ENCODE peak calls at places on chromosomes 6 and 20, in eight cellular contexts. X is tibial nerve, N is K562, J is stomach, M is H1, Q is A549, H is ovary, Y is transverse colon. W is an unnamed sample.

GRCh38 chr20:32971703-32972161 is 32.5 kb downstream of the SUN5 start:
- DNase-seq in X (no peak), N (no peak), J (no peak), M (no peak), Q (no peak), H (no peak), Y (no peak), W (no peak)

GRCh38 chr20:51012357-51012756 is 10.6 kb downstream of the KCNG1 start:
- DNase-seq in X (no peak), N (no peak), J (no peak), M (no peak), Q (no peak), H (no peak), Y (no peak), W (no peak)

GRCh38 chr6:27871919-27872633 is 40.1 kb downstream of the OR2B2 start:
- DNase-seq in X (peak; percentile 81), N (no peak), J (peak; percentile 85), M (no peak), Q (peak; percentile 59), H (peak; percentile 29), Y (peak; percentile 84), W (peak; percentile 79)

GRCh38 chr20:41258489-41258888 is 59.0 kb downstream of the ZHX3 start:
- DNase-seq in X (no peak), N (no peak), J (no peak), M (no peak), Q (no peak), H (no peak), Y (no peak), W (no peak)

GRCh38 chr20:60057123-60057865 is 99.1 kb downstream of the CDH26 start:
- DNase-seq in X (peak; percentile 65), N (peak; percentile 67), J (peak; percentile 52), M (peak; percentile 44), Q (peak; percentile 68), H (peak; percentile 28), Y (peak; percentile 52), W (peak; percentile 77)

GRCh38 chr20:25062841-25063240 is 4.9 kb upstream of the ACSS1 start:
- DNase-seq in X (no peak), N (no peak), J (no peak), M (no peak), Q (no peak), H (no peak), Y (no peak), W (no peak)

GRCh38 chr6:11006060-11006459 is 38.0 kb downstream of the ELOVL2 start:
- DNase-seq in X (no peak), N (no peak), J (no peak), M (no peak), Q (no peak), H (no peak), Y (no peak), W (no peak)

GRCh38 chr6:159899994-159900745 is 9.4 kb downstream of the MAS1 start:
- DNase-seq in X (no peak), N (no peak), J (no peak), M (no peak), Q (peak; percentile 38), H (no peak), Y (no peak), W (no peak)

GRCh38 chr6:27141472-27142015 is 106.0 kb upstream of the PRSS16 start:
- DNase-seq in X (no peak), N (peak; percentile 55), J (no peak), M (no peak), Q (no peak), H (no peak), Y (no peak), W (no peak)

GRCh38 chr6:75368151-75368779 is 83.7 kb upstream of the TMEM30A start:
- DNase-seq in X (no peak), N (peak; percentile 43), J (peak; percentile 36), M (no peak), Q (peak; percentile 55), H (no peak), Y (peak; percentile 15), W (peak; percentile 76)

GRCh38 chr6:40845588-40845987 is 193.4 kb downstream of the UNC5CL start:
- DNase-seq in X (peak; percentile 10), N (peak; percentile 66), J (peak; percentile 53), M (peak; percentile 25), Q (peak; percentile 15), H (peak; percentile 12), Y (peak; percentile 12), W (no peak)

GRCh38 chr6:41204156-41204555 is 3.2 kb upstream of the TREML2 start:
- DNase-seq in X (no peak), N (no peak), J (no peak), M (no peak), Q (no peak), H (no peak), Y (no peak), W (no peak)

GRCh38 chr6:112308476-112308875 is 38.7 kb upstream of the RFPL4B start:
- DNase-seq in X (peak; percentile 56), N (no peak), J (no peak), M (no peak), Q (no peak), H (no peak), Y (no peak), W (no peak)

GRCh38 chr6:37399131-37399530 is 33.9 kb upstream of the CMTR1 start:
- DNase-seq in X (no peak), N (no peak), J (no peak), M (no peak), Q (no peak), H (no peak), Y (no peak), W (no peak)

DNA sequence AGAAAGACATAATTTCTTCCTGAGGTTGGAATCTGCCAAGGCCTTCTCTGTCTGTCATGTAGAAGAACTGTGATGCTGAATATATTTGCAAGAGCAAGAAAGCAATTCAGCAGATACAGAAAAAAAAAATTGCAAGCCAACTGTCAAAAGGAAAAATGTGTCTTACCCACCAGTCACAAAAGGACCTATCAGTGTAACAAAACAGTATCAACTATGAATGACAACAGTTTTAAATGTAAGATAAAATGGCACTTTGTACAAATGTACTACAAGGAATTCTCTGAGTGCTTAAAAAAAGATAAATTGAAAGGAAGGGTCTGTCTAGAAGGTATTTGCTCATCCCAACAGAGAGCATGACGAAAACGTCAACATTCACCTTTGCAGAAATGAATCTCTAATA is 185.3 kb upstream of the TFAP2D start:
- DNase-seq in X (no peak), N (no peak), J (no peak), M (no peak), Q (no peak), H (no peak), Y (no peak), W (no peak)
- TF ChIP-seq EP300 in X (no peak), N (no peak), J (no peak), M (no peak), Q (no peak), H (no peak), Y (no peak), W (no peak)

GRCh38 chr6:43231735-43232450 is 2.6 kb upstream of the DNPH1 start:
- DNase-seq in X (no peak), N (no peak), J (no peak), M (no peak), Q (no peak), H (no peak), Y (no peak), W (no peak)

GRCh38 chr6:43226192-43226851 is 3.0 kb downstream of the DNPH1 start:
- DNase-seq in X (no peak), N (peak; percentile 66), J (no peak), M (no peak), Q (no peak), H (no peak), Y (no peak), W (no peak)

GRCh38 chr6:43231053-43231452 is 1.8 kb upstream of the DNPH1 start:
- DNase-seq in X (no peak), N (no peak), J (no peak), M (no peak), Q (no peak), H (no peak), Y (no peak), W (no peak)

GRCh38 chr6:43229803-43230239 is 540 bp upstream of the DNPH1 start:
- DNase-seq in X (no peak), N (no peak), J (no peak), M (no peak), Q (no peak), H (no peak), Y (no peak), W (no peak)

DNA sequence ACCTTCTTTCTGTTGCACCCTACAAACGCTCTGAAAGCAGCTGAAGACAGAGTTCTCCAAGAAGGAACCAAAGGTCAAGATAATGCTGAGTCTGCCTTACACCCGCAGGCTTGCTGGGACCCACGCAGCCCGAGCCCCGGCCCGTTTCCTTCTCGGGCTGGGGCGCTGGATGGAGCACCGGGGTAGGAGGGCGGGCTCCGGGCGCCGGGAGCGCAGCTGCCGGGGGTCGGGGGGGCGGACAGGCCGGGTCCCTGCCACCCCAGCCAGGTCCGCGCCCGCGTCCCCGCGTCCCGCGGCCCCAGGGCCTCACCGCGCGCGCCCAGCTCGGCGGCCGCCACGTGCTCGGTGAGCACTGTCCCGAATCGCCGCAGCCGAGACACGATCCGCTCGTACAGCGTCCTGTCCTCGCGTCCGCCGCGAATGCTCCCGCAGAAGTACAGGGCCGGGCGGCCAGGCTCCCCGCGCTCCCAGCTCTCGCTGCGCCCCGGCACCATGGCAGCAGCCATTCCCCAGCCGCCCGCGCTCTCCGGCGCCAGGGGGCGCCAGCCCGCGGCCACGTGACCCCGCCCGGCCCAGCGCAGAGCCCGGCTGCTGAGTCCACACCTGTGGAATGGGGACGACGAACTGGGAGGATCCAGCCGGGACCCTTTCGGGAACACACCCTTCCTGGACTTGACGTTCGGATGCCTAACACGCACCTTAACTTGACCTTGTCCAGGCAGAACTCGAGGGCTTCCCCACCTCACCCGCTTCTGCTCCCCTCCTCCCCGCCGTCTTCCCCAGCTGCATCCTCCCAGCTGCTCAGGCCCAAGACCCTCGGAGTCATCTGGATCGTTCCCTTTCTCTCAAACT is at the start of gene DNPH1:
- DNase-seq in X (peak; percentile 67), N (peak; percentile 89), J (peak; percentile 81), M (peak; percentile 36), Q (peak; percentile 53), H (peak; percentile 75), Y (peak; percentile 82), W (peak; percentile 77)
- TF ChIP-seq POLR2A in X (peak; percentile 33), N (peak; percentile 82), J (no peak), M (no peak), Q (peak; percentile 61), H (peak; percentile 33), Y (peak; percentile 21), W (no peak)

DNA sequence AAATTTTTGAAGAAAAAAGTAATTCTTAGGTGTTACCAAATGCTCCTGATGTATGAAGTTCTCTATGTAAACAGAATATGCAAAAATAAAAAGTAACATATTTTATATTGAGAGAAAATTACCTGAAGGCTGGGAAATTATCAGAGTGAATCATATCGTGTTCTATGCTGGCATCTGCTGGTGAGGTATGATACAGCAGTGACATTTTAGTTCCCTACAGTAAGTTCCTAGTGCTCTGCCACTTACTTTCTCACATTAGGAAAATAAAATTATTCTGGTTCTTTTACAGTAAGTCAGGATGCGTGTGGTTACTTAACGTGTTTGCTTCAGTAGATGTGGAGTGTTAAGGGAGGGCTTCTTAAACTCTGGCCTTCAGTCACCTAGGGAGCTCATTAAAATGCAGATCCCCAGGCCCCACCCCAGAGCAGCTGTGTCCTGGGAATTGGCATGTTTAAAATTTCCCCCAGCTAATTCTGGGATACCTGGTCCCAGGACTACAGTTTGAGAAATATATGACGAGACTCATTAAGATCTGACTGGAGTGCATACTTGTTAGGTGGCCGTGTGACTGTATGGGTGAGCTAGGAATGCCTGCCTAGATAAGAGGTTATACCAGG is 3.2 kb downstream of the ACTR5 start:
- DNase-seq in X (peak; percentile 31), N (peak; percentile 57), J (no peak), M (no peak), Q (peak; percentile 58), H (no peak), Y (no peak), W (no peak)
- TF ChIP-seq EP300 in X (no peak), N (no peak), J (no peak), M (no peak), Q (no peak), H (no peak), Y (no peak), W (no peak)

GRCh38 chr6:18342223-18342622 is 44.9 kb upstream of the RNF144B start:
- DNase-seq in X (no peak), N (no peak), J (no peak), M (no peak), Q (no peak), H (no peak), Y (no peak), W (no peak)
- TF ChIP-seq POLR2A in X (no peak), N (no peak), J (no peak), M (no peak), Q (no peak), H (no peak), Y (no peak), W (no peak)